ENCODE peak calls at places on chromosomes 6 and 20, in seven cellular contexts. L is left ventricle myocardium inferior, T is GM23338, J is Peyer's patch, Q is cardiac muscle cell, M is adrenal gland, O is hepatocyte. Z is an unnamed sample. For H3K27me3, the result is how much of the 10 kb centered on the place peaks cover.

GRCh38 chr6:34546551-34547321 is 9.4 kb downstream of the SPDEF start:
- DNase-seq in Q (no peak), O (peak), T (no peak), M (peak), L (peak), J (no peak), Z (peak)

GRCh38 chr20:44728835-44729342 is 13.7 kb downstream of the CCN5 start:
- DNase-seq in J (no peak), O (peak), M (peak), T (peak), L (peak), Q (no peak), Z (no peak)

GRCh38 chr6:163354779-163355431 is 59.6 kb upstream of the QKI start:
- DNase-seq in L (peak), J (peak), T (no peak), O (no peak), M (peak), Q (no peak), Z (peak)

GRCh38 chr6:22877946-22878705 is 308.8 kb downstream of the HDGFL1 start:
- DNase-seq in Q (no peak), J (no peak), M (no peak), T (peak), O (no peak), L (no peak), Z (no peak)

GRCh38 chr6:85516168-85516567 is 66.3 kb downstream of the NT5E start:
- DNase-seq in M (no peak), L (no peak), O (no peak), T (no peak), J (no peak), Q (no peak), Z (no peak)

GRCh38 chr6:166476061-166476591 is 93.4 kb upstream of the MPC1 start:
- DNase-seq in J (no peak), T (no peak), L (no peak), M (no peak), Q (no peak), O (no peak), Z (no peak)

GRCh38 chr20:25103526-25103925 is 21.6 kb upstream of the VSX1 start:
- DNase-seq in T (no peak), Q (no peak), J (no peak), L (no peak), O (no peak), M (no peak), Z (no peak)

GRCh38 chr6:75532521-75532920 is 38.9 kb upstream of the FILIP1 start:
- DNase-seq in J (no peak), L (no peak), M (no peak), T (no peak), Q (no peak), O (no peak), Z (no peak)

GRCh38 chr6:2028457-2029038 is 216.9 kb downstream of the GMDS start:
- DNase-seq in L (no peak), T (no peak), Q (no peak), J (no peak), O (no peak), M (peak), Z (no peak)

GRCh38 chr6:57040011-57040410 is 6.5 kb upstream of the KIAA1586 start:
- DNase-seq in O (no peak), Q (no peak), M (no peak), J (no peak), L (no peak), T (peak), Z (no peak)

GRCh38 chr20:38447251-38447661 is 12.1 kb upstream of the SNHG17 start:
- DNase-seq in L (no peak), O (no peak), Q (no peak), T (peak), J (no peak), M (no peak), Z (no peak)

GRCh38 chr20:49281059-49281912 is 3.4 kb upstream of the ZNFX1 start:
- DNase-seq in L (no peak), M (no peak), Q (no peak), O (peak), J (no peak), T (peak), Z (no peak)

GRCh38 chr20:50367104-50367674 is 143.0 kb upstream of the PTPN1 start:
- DNase-seq in O (no peak), L (no peak), J (no peak), Q (no peak), M (no peak), T (no peak), Z (no peak)

GRCh38 chr20:21583486-21584168 is 69.8 kb upstream of the NKX2-2 start:
- DNase-seq in M (no peak), O (no peak), T (no peak), L (no peak), Q (no peak), J (no peak), Z (no peak)

GRCh38 chr20:16115891-16116577 is 457.2 kb downstream of the KIF16B start:
- DNase-seq in J (no peak), O (no peak), Q (peak), M (no peak), T (peak), L (peak), Z (no peak)

GRCh38 chr6:150744522-150745260 is 120.8 kb upstream of the MTHFD1L start:
- DNase-seq in M (no peak), O (no peak), Q (no peak), L (no peak), T (no peak), J (no peak), Z (no peak)

GRCh38 chr6:44084231-44085014 is 42.8 kb downstream of the MRPL14 start:
- DNase-seq in T (no peak), Q (peak), L (no peak), O (no peak), M (peak), J (no peak), Z (no peak)

GRCh38 chr6:80469977-80470376 is 363.5 kb downstream of the BCKDHB start:
- DNase-seq in J (no peak), O (no peak), T (no peak), M (no peak), Q (no peak), L (no peak), Z (no peak)

GRCh38 chr6:3228046-3228671 is 706 bp upstream of the TUBB2B start:
- DNase-seq in O (peak), L (no peak), Q (no peak), J (no peak), M (no peak), T (peak), Z (no peak)
- H3K27me3 ChIP-seq in O (under half), L (half or more), Q (half or more), J (under half), M (under half), T (under half), Z (under half)

GRCh38 chr6:40932366-40932765 is 106.7 kb downstream of the UNC5CL start:
- DNase-seq in J (no peak), Q (no peak), T (no peak), O (no peak), L (no peak), M (no peak), Z (no peak)
- H3K27ac ChIP-seq in J (no peak), Q (no peak), T (no peak), O (no peak), L (peak), M (no peak), Z (no peak)

DNA sequence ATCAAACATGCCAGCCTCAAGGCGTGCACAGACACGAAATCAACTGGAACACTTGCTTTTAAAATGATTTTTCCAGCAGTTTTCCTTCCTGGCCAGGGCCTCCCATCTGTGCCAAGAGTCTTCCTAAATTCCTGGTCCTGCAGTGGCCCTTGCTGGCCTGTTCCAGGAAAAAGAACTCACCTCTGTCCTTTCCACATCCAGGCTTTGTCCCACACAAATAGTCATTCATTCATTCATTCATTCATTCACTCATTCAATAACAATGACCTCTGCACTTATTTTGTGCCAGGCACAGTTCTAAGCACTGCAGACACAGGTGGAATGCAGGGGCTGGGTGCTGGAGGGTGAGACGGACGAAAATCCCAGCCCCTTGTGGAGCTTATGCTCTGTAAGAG is 89.0 kb upstream of the CCDC167 start:
- DNase-seq in T (no peak), M (no peak), J (no peak), Q (no peak), L (no peak), O (no peak), Z (no peak)
- TF ChIP-seq CTCF in T (no peak), M (no peak), J (no peak), Q (no peak), L (no peak), O (no peak), Z (no peak)

GRCh38 chr6:63530984-63531383 is 41.3 kb upstream of the LOC128125822 start:
- DNase-seq in T (no peak), O (no peak), Q (no peak), M (no peak), J (no peak), L (no peak), Z (no peak)
- H3K27me3 ChIP-seq in T (under half), O (under half), Q (under half), M (under half), J (under half), L (under half), Z (under half)

GRCh38 chr6:168188974-168189678 is 110.1 kb upstream of the FRMD1 start:
- DNase-seq in O (no peak), M (no peak), T (no peak), Q (no peak), J (no peak), L (no peak), Z (peak)
- H3K27ac ChIP-seq in O (no peak), M (no peak), T (no peak), Q (no peak), J (no peak), L (no peak), Z (no peak)

DNA sequence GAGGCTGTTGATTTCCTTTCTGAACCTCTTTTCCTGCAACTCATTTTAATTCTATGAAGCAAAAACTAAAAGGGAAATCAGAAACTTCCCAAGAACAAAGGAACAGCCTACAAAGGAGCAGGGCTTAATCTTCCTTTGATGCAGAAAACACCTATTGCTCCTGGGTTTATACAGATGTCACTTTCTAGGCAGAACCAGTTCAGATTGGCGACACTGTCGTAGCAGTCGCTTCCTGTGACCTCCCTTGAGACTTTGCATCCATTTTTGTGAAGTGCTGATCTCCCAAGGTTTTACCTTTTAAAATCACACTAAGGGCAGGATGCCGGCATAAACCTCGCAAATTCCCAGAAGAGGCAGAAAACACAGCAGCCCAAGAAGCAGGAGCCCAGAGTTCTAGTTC is 40.1 kb downstream of the JAG1 start:
- DNase-seq in L (no peak), O (no peak), T (no peak), Q (no peak), M (no peak), J (no peak), Z (no peak)
- TF ChIP-seq CTCF in L (no peak), O (no peak), T (no peak), Q (no peak), M (no peak), J (no peak), Z (no peak)